ENCODE peak calls at places on chromosome 5, in six cellular contexts. M is fibroblast of lung, B is lower leg skin, P is stomach, F is dorsolateral prefrontal cortex, R is AG09309. O is an unnamed sample.

GRCh38 chr5:177980776-177981175 is 15.3 kb downstream of the PROP1 start:
- DNase-seq in M (peak), B (peak), P (no peak), F (peak), R (no peak), O (no peak)

GRCh38 chr5:71681282-71681681 is 37.8 kb upstream of the CARTPT start:
- DNase-seq in M (peak), B (no peak), P (no peak), F (no peak), R (no peak), O (no peak)

GRCh38 chr5:44875661-44876250 is 67.0 kb downstream of the MRPS30 start:
- DNase-seq in M (peak), B (no peak), P (no peak), F (no peak), R (no peak), O (peak)

GRCh38 chr5:1760656-1761452 is 38.8 kb downstream of the MRPL36 start:
- DNase-seq in M (no peak), B (peak), P (peak), F (peak), R (no peak), O (no peak)

GRCh38 chr5:180950291-180950949 is 38.2 kb upstream of the BTNL3 start:
- DNase-seq in M (no peak), B (no peak), P (no peak), F (no peak), R (no peak), O (no peak)

GRCh38 chr5:158286827-158287226 is 427.9 kb upstream of the CLINT1 start:
- DNase-seq in M (no peak), B (no peak), P (no peak), F (no peak), R (no peak), O (no peak)

GRCh38 chr5:145506451-145506850 is 328.7 kb downstream of the PRELID2 start:
- DNase-seq in M (no peak), B (no peak), P (no peak), F (no peak), R (no peak), O (no peak)

GRCh38 chr5:31100781-31101180 is 92.7 kb upstream of the CDH6 start:
- DNase-seq in M (no peak), B (no peak), P (no peak), F (no peak), R (no peak), O (no peak)

GRCh38 chr5:141691867-141692532 is 10.0 kb upstream of the ARAP3 start:
- DNase-seq in M (peak), B (peak), P (peak), F (peak), R (peak), O (no peak)

GRCh38 chr5:50962934-50963646 is 296.7 kb downstream of the PARP8 start:
- DNase-seq in M (peak), B (peak), P (peak), F (peak), R (no peak), O (peak)

GRCh38 chr5:95763941-95764340 is 32.8 kb downstream of the RHOBTB3 start:
- DNase-seq in M (peak), B (no peak), P (no peak), F (no peak), R (no peak), O (no peak)

GRCh38 chr5:179700401-179700918 is 1.7 kb downstream of the CANX start:
- DNase-seq in M (peak), B (no peak), P (no peak), F (no peak), R (no peak), O (no peak)

GRCh38 chr5:137751869-137752491 is 2.2 kb downstream of the HNRNPA0 start:
- DNase-seq in M (peak), B (no peak), P (no peak), F (no peak), R (peak), O (no peak)

GRCh38 chr5:55159763-55160492 is at the start of gene GPX8:
- DNase-seq in M (peak), B (no peak), P (no peak), F (no peak), R (peak), O (no peak)

GRCh38 chr5:166127766-166128565 is 2163.5 kb upstream of the WWC1 start:
- DNase-seq in M (no peak), B (no peak), P (no peak), F (no peak), R (no peak), O (no peak)

GRCh38 chr5:40675396-40676133 is 4.2 kb upstream of the PTGER4 start:
- DNase-seq in M (no peak), B (no peak), P (no peak), F (no peak), R (no peak), O (no peak)

GRCh38 chr5:177611446-177612214 is 11.7 kb downstream of the B4GALT7 start:
- DNase-seq in M (no peak), B (no peak), P (no peak), F (no peak), R (no peak), O (no peak)

GRCh38 chr5:121851643-121852574 is at the start of gene FTMT:
- DNase-seq in M (no peak), B (no peak), P (no peak), F (no peak), R (no peak), O (no peak)
- H3K4me3 ChIP-seq in M (no peak), B (no peak), P (no peak), F (no peak), R (no peak), O (no peak)

DNA sequence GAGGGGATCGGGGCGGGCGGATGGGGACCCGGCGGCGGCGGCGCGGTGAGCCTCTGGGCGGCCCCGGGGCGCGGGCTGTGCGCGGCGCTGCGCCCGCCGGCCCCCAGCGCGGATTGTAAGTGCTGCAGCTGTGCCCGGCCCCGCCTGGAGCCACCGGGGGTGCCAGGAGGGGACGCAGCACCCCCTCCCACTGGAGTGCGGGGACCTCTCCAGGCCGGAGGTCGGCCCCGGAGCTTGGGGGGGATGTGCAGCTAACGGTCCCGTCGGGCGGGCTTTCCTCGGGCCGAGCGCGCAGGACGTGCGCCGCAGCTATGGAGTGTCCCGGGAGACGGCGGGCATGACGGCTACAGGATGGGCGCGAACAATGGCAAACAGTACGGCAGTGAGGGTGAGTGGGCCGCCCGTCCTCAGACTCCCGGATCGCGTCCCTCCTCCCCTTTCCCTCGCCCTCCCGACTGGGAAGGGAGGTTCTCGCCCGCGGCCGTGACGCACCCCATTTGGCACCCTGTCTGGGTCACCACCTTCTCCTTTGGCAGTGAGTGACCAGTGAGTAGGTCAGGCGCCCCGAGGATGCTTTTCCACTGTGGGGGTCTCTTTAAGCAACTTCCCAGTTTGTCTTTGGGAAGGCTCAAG is 462 bp downstream of the FBXL7 start:
- DNase-seq in M (peak), B (peak), P (peak), F (peak), R (no peak), O (no peak)
- TF ChIP-seq CTCF in M (no peak), B (no peak), P (no peak), F (no peak), R (no peak), O (no peak)

GRCh38 chr5:169637085-169637855 is at the start of gene DOCK2:
- DNase-seq in M (no peak), B (peak), P (peak), F (no peak), R (no peak), O (no peak)

GRCh38 chr5:169634606-169635005 is 2.5 kb upstream of the DOCK2 start:
- DNase-seq in M (no peak), B (no peak), P (no peak), F (no peak), R (no peak), O (no peak)

GRCh38 chr5:169635933-169636332 is 1.1 kb upstream of the DOCK2 start:
- DNase-seq in M (no peak), B (no peak), P (no peak), F (no peak), R (no peak), O (no peak)

GRCh38 chr5:169636477-169637084 is 494 bp upstream of the DOCK2 start:
- DNase-seq in M (no peak), B (no peak), P (no peak), F (no peak), R (no peak), O (no peak)

GRCh38 chr5:169637856-169638190 is 748 bp downstream of the DOCK2 start:
- DNase-seq in M (no peak), B (no peak), P (peak), F (no peak), R (no peak), O (no peak)
- H3K4me3 ChIP-seq in M (no peak), B (peak), P (peak), F (peak), R (no peak), O (no peak)

GRCh38 chr5:66206465-66206864 is 62.4 kb downstream of the SREK1 start:
- DNase-seq in M (no peak), B (no peak), P (no peak), F (no peak), R (no peak), O (no peak)

GRCh38 chr5:66213533-66213932 is 69.4 kb downstream of the SREK1 start:
- DNase-seq in M (no peak), B (no peak), P (no peak), F (no peak), R (no peak), O (no peak)

GRCh38 chr5:66209794-66210193 is 65.7 kb downstream of the SREK1 start:
- DNase-seq in M (peak), B (no peak), P (no peak), F (no peak), R (no peak), O (no peak)

GRCh38 chr5:66207800-66208561 is 63.9 kb downstream of the SREK1 start:
- DNase-seq in M (peak), B (no peak), P (no peak), F (no peak), R (peak), O (peak)

GRCh38 chr5:66209350-66209749 is 65.2 kb downstream of the SREK1 start:
- DNase-seq in M (peak), B (no peak), P (no peak), F (no peak), R (no peak), O (no peak)
- TF ChIP-seq CTCF in M (no peak), B (no peak), P (no peak), F (no peak), R (no peak), O (peak)

GRCh38 chr5:108788142-108788541 is 40.4 kb downstream of the FER start:
- DNase-seq in M (no peak), B (no peak), P (peak), F (peak), R (no peak), O (no peak)
- H3K4me3 ChIP-seq in M (no peak), B (no peak), P (no peak), F (no peak), R (no peak), O (no peak)

DNA sequence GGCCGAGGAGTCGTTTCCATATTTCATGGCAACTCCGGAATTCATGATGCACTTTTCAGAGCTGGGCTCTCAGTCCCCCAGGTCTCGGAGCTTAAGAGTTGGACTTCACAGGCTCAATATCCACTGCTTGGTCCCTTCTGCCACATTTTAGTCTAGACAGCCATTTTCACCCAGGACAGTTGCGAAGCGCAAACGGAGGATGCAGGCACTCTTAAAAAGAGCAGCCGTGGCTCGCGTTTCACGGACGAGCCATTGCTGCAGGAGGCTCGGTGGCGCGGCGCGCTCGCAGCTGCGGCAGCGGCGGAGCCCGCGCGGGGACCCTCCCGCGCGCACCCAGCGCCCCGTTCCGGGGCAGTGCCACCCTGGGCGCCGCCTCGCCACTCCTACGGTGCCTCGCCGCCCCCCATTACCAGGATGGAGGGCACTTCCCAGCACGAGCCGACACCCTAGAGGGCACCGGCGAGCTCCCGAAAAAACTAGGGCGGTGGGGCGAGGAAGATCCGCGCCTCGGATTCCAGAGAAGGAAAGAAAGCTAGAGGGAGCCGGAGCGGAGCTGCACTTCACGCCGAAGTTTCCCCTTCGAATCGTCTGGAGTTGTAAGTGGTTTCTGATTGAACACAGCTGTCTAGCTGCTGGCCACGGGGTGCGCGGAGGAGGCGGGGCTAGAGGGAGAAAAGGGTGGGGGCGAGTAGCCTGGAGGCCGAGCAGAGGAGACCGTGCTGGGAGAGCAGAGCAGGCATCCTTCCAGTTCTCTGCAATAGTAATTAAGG is 140.3 kb downstream of the TSSK1B start:
- DNase-seq in M (peak), B (peak), P (peak), F (peak), R (peak), O (peak)
- TF ChIP-seq CTCF in M (peak), B (no peak), P (no peak), F (peak), R (peak), O (no peak)